ENCODE peak calls at places on chromosomes 1 and 21, in seven cellular contexts. C is DMS153; K is stimulated activated CD4-positive, alpha-beta T cell treated with anti-CD3 and anti-CD28 coated beads, TNF-alpha, amount 100 ng/mL, for 48 hours; Y is CD8-positive, alpha-beta T cell; F is D341Med; A is ovary; V is HS-27A. T is an unnamed sample.

GRCh38 chr1:228293816-228294500 is 86.1 kb downstream of the OBSCN start:
- DNase-seq in C (no peak), K (no peak), Y (no peak), F (no peak), A (no peak), V (no peak), T (no peak)

GRCh38 chr1:225519166-225519863 is 91.5 kb upstream of the LBR start:
- DNase-seq in C (no peak), K (no peak), Y (no peak), F (no peak), A (no peak), V (no peak), T (no peak)

GRCh38 chr1:107941123-107941522 is 23.9 kb downstream of the VAV3 start:
- DNase-seq in C (no peak), K (no peak), Y (no peak), F (no peak), A (no peak), V (no peak), T (no peak)

GRCh38 chr1:229106526-229107105 is 164.3 kb upstream of the RAB4A start:
- DNase-seq in C (no peak), K (no peak), Y (no peak), F (no peak), A (no peak), V (no peak), T (no peak)

GRCh38 chr1:9655127-9655723 is 3.7 kb downstream of the PIK3CD start:
- DNase-seq in C (no peak), K (peak), Y (peak), F (no peak), A (no peak), V (no peak), T (no peak)

GRCh38 chr1:202615501-202616354 is 94.5 kb downstream of the SYT2 start:
- DNase-seq in C (no peak), K (no peak), Y (no peak), F (no peak), A (no peak), V (peak), T (peak)

GRCh38 chr1:36411674-36412648 is 14.3 kb upstream of the LSM10 start:
- DNase-seq in C (no peak), K (peak), Y (no peak), F (no peak), A (no peak), V (no peak), T (no peak)

GRCh38 chr1:228275154-228275434 is 67.2 kb downstream of the OBSCN start:
- DNase-seq in C (no peak), K (peak), Y (no peak), F (no peak), A (no peak), V (no peak), T (no peak)

GRCh38 chr21:38039841-38040240 is 123.6 kb upstream of the KCNJ6 start:
- DNase-seq in C (no peak), K (no peak), Y (no peak), F (no peak), A (no peak), V (no peak), T (no peak)

GRCh38 chr1:43979528-43980254 is 681 bp downstream of the B4GALT2 start:
- DNase-seq in C (no peak), K (no peak), Y (no peak), F (peak), A (peak), V (no peak), T (peak)

GRCh38 chr1:113217447-113218208 is 144.6 kb downstream of the LRIG2 start:
- DNase-seq in C (no peak), K (no peak), Y (no peak), F (no peak), A (peak), V (no peak), T (no peak)

GRCh38 chr1:12153181-12153785 is 13.5 kb upstream of the TNFRSF1B start:
- DNase-seq in C (no peak), K (no peak), Y (no peak), F (no peak), A (no peak), V (peak), T (peak)

GRCh38 chr1:53549287-53549686 is 90.1 kb downstream of the DMRTB1 start:
- DNase-seq in C (no peak), K (no peak), Y (no peak), F (no peak), A (no peak), V (no peak), T (no peak)